ENCODE peak calls at places on chromosomes 6 and 20, in four cellular contexts. One of them, this sample, is unnamed.

GRCh38 chr20:36096404-36096799 is 58.1 kb upstream of the EPB41L1 start:
- DNase-seq in natural killer cell: no peak
- DNase-seq in activated CD8-positive, alpha-beta memory T cell treated with anti-CD3 and anti-CD28 coated beads for 48 hours: no peak
- DNase-seq in breast epithelium: no peak
- DNase-seq in this sample: no peak

GRCh38 chr6:140436023-140436811 is 1061.8 kb upstream of the CITED2 start:
- DNase-seq in natural killer cell: no peak
- DNase-seq in activated CD8-positive, alpha-beta memory T cell treated with anti-CD3 and anti-CD28 coated beads for 48 hours: no peak
- DNase-seq in breast epithelium: peak
- DNase-seq in this sample: peak

GRCh38 chr20:48819813-48820648 is 7.8 kb downstream of the PREX1 start:
- DNase-seq in natural killer cell: no peak
- DNase-seq in activated CD8-positive, alpha-beta memory T cell treated with anti-CD3 and anti-CD28 coated beads for 48 hours: no peak
- DNase-seq in breast epithelium: no peak
- DNase-seq in this sample: no peak

GRCh38 chr20:58888521-58889333 is 36.2 kb downstream of the GNAS start:
- DNase-seq in natural killer cell: peak
- DNase-seq in activated CD8-positive, alpha-beta memory T cell treated with anti-CD3 and anti-CD28 coated beads for 48 hours: peak
- DNase-seq in breast epithelium: peak
- DNase-seq in this sample: peak

GRCh38 chr20:5191829-5192569 is 65.2 kb downstream of the CDS2 start:
- DNase-seq in natural killer cell: no peak
- DNase-seq in activated CD8-positive, alpha-beta memory T cell treated with anti-CD3 and anti-CD28 coated beads for 48 hours: no peak
- DNase-seq in breast epithelium: no peak
- DNase-seq in this sample: peak

GRCh38 chr6:20870493-20870892 is 336.2 kb downstream of the CDKAL1 start:
- DNase-seq in natural killer cell: no peak
- DNase-seq in activated CD8-positive, alpha-beta memory T cell treated with anti-CD3 and anti-CD28 coated beads for 48 hours: no peak
- DNase-seq in breast epithelium: no peak
- DNase-seq in this sample: no peak

GRCh38 chr6:125154184-125155135 is 887 bp downstream of the TPD52L1 start:
- DNase-seq in natural killer cell: no peak
- DNase-seq in activated CD8-positive, alpha-beta memory T cell treated with anti-CD3 and anti-CD28 coated beads for 48 hours: no peak
- DNase-seq in breast epithelium: peak
- DNase-seq in this sample: peak

GRCh38 chr6:140366991-140367390 is 992.5 kb upstream of the CITED2 start:
- DNase-seq in natural killer cell: no peak
- DNase-seq in activated CD8-positive, alpha-beta memory T cell treated with anti-CD3 and anti-CD28 coated beads for 48 hours: no peak
- DNase-seq in breast epithelium: no peak
- DNase-seq in this sample: no peak

GRCh38 chr6:79431469-79431868 is 105.8 kb downstream of the LCA5 start:
- DNase-seq in natural killer cell: no peak
- DNase-seq in activated CD8-positive, alpha-beta memory T cell treated with anti-CD3 and anti-CD28 coated beads for 48 hours: no peak
- DNase-seq in breast epithelium: peak
- DNase-seq in this sample: peak

GRCh38 chr6:69802995-69803394 is 6.2 kb upstream of the LMBRD1 start:
- DNase-seq in natural killer cell: no peak
- DNase-seq in activated CD8-positive, alpha-beta memory T cell treated with anti-CD3 and anti-CD28 coated beads for 48 hours: no peak
- DNase-seq in breast epithelium: no peak
- DNase-seq in this sample: peak

GRCh38 chr6:90537027-90537426 is 49.8 kb downstream of the MAP3K7 start:
- DNase-seq in natural killer cell: no peak
- DNase-seq in activated CD8-positive, alpha-beta memory T cell treated with anti-CD3 and anti-CD28 coated beads for 48 hours: no peak
- DNase-seq in breast epithelium: no peak
- DNase-seq in this sample: no peak

GRCh38 chr20:50020283-50020682 is 37.5 kb downstream of the SNAI1 start:
- DNase-seq in natural killer cell: no peak
- DNase-seq in activated CD8-positive, alpha-beta memory T cell treated with anti-CD3 and anti-CD28 coated beads for 48 hours: no peak
- DNase-seq in breast epithelium: no peak
- DNase-seq in this sample: no peak

This sample was measured in H9.